ENCODE peak calls at places on chromosomes 2 and 18, in four cellular contexts. G, Z, B and R are unnamed samples.

GRCh38 chr2:37026050-37026449 is 58.1 kb downstream of the HEATR5B start:
- DNase-seq in G (no peak), Z (no peak), B (no peak), R (no peak)

GRCh38 chr2:6186332-6187100 is 494.3 kb downstream of the SOX11 start:
- DNase-seq in G (no peak), Z (peak), B (no peak), R (no peak)

GRCh38 chr2:186523781-186524180 is 37.7 kb downstream of the ZC3H15 start:
- DNase-seq in G (no peak), Z (peak), B (no peak), R (no peak)

GRCh38 chr2:113167115-113167932 is 6.4 kb upstream of the PSD4 start:
- DNase-seq in G (no peak), Z (no peak), B (no peak), R (no peak)

GRCh38 chr2:131142849-131143248 is 37.7 kb downstream of the PLEKHB2 start:
- DNase-seq in G (no peak), Z (no peak), B (no peak), R (no peak)

GRCh38 chr18:57583297-57583835 is 3.1 kb downstream of the FECH start:
- DNase-seq in G (no peak), Z (no peak), B (no peak), R (no peak)

GRCh38 chr2:112593761-112594160 is 9.4 kb downstream of the CHCHD5 start:
- DNase-seq in G (no peak), Z (no peak), B (no peak), R (no peak)

GRCh38 chr2:105744909-105745853 is at the start of gene NCK2:
- DNase-seq in G (no peak), Z (no peak), B (peak), R (no peak)

GRCh38 chr2:150792780-150793300 is 305.4 kb upstream of the RND3 start:
- DNase-seq in G (no peak), Z (no peak), B (no peak), R (no peak)

GRCh38 chr2:208929894-208930427 is 493.9 kb upstream of the MAP2 start:
- DNase-seq in G (no peak), Z (no peak), B (no peak), R (no peak)

GRCh38 chr2:33131108-33131507 is 184.4 kb downstream of the LTBP1 start:
- DNase-seq in G (no peak), Z (no peak), B (no peak), R (no peak)

GRCh38 chr2:71748227-71748626 is 294.9 kb downstream of the DYSF start:
- DNase-seq in G (no peak), Z (no peak), B (no peak), R (no peak)

GRCh38 chr2:96505231-96505889 is at the start of gene NEURL3:
- DNase-seq in G (peak), Z (no peak), B (no peak), R (no peak)

GRCh38 chr2:113157897-113158753 is 15.6 kb upstream of the PSD4 start:
- DNase-seq in G (no peak), Z (no peak), B (no peak), R (no peak)

GRCh38 chr2:1601471-1602358 is 142.6 kb downstream of the PXDN start:
- DNase-seq in G (no peak), Z (no peak), B (no peak), R (no peak)

GRCh38 chr2:204863351-204863750 is 318.1 kb downstream of the PARD3B start:
- DNase-seq in G (no peak), Z (no peak), B (no peak), R (peak)

GRCh38 chr18:48962857-48963554 is 12.2 kb upstream of the SMAD7 start:
- DNase-seq in G (no peak), Z (no peak), B (no peak), R (no peak)

GRCh38 chr2:238861766-238862315 is 14.0 kb downstream of the TWIST2 start:
- DNase-seq in G (no peak), Z (no peak), B (no peak), R (no peak)

GRCh38 chr18:36186461-36187137 is 698 bp upstream of the MOCOS start:
- DNase-seq in G (no peak), Z (no peak), B (no peak), R (no peak)

GRCh38 chr2:170212625-170213280 is 34.8 kb downstream of the MYO3B start:
- DNase-seq in G (no peak), Z (no peak), B (no peak), R (no peak)